ENCODE peak calls at places on chromosomes 11 and 22, in four cellular contexts. O is tibial nerve, J is breast epithelium, B is ovary. K is an unnamed sample.

GRCh38 chr11:12757416-12757815 is 83.2 kb downstream of the TEAD1 start:
- DNase-seq in O (no peak), J (no peak), B (no peak), K (no peak)

GRCh38 chr11:117826360-117826635 is 1.8 kb upstream of the FXYD2 start:
- DNase-seq in O (no peak), J (no peak), B (no peak), K (no peak)

GRCh38 chr11:14070866-14071265 is 108.3 kb downstream of the SPON1 start:
- DNase-seq in O (no peak), J (no peak), B (no peak), K (no peak)

GRCh38 chr11:93529707-93530467 is 13.3 kb downstream of the SMCO4 start:
- DNase-seq in O (no peak), J (no peak), B (peak; percentile 28), K (no peak)

GRCh38 chr11:101438126-101438525 is 145.7 kb downstream of the TRPC6 start:
- DNase-seq in O (no peak), J (no peak), B (no peak), K (no peak)

GRCh38 chr11:47918882-47919495 is 61.4 kb upstream of the PTPRJ start:
- DNase-seq in O (no peak), J (no peak), B (no peak), K (no peak)

GRCh38 chr11:95283653-95284052 is 52.7 kb upstream of the SESN3 start:
- DNase-seq in O (no peak), J (no peak), B (no peak), K (no peak)

GRCh38 chr11:27183672-27184457 is 143.2 kb downstream of the BBOX1 start:
- DNase-seq in O (peak; percentile 28), J (no peak), B (peak; percentile 71), K (no peak)

GRCh38 chr11:2770556-2771301 is 70.9 kb upstream of the KCNQ1OT1 start:
- DNase-seq in O (peak; percentile 8), J (peak; percentile 46), B (peak; percentile 17), K (peak; percentile 30)

GRCh38 chr11:91860661-91861060 is 364.0 kb upstream of the FAT3 start:
- DNase-seq in O (no peak), J (no peak), B (no peak), K (no peak)

GRCh38 chr11:67437082-67437821 is at the start of gene PTPRCAP:
- DNase-seq in O (no peak), J (no peak), B (peak; percentile 27), K (no peak)

GRCh38 chr11:58905716-58906547 is 33.4 kb upstream of the GLYATL1 start:
- DNase-seq in O (peak; percentile 33), J (no peak), B (no peak), K (no peak)

GRCh38 chr11:36460220-36460619 is 49.9 kb downstream of the TRAF6 start:
- DNase-seq in O (no peak), J (no peak), B (no peak), K (no peak)

GRCh38 chr22:47328550-47329243 is 566.2 kb downstream of the TBC1D22A start:
- DNase-seq in O (peak; percentile 23), J (no peak), B (no peak), K (no peak)

GRCh38 chr11:92482502-92482901 is 257.9 kb downstream of the FAT3 start:
- DNase-seq in O (no peak), J (no peak), B (no peak), K (no peak)

DNA sequence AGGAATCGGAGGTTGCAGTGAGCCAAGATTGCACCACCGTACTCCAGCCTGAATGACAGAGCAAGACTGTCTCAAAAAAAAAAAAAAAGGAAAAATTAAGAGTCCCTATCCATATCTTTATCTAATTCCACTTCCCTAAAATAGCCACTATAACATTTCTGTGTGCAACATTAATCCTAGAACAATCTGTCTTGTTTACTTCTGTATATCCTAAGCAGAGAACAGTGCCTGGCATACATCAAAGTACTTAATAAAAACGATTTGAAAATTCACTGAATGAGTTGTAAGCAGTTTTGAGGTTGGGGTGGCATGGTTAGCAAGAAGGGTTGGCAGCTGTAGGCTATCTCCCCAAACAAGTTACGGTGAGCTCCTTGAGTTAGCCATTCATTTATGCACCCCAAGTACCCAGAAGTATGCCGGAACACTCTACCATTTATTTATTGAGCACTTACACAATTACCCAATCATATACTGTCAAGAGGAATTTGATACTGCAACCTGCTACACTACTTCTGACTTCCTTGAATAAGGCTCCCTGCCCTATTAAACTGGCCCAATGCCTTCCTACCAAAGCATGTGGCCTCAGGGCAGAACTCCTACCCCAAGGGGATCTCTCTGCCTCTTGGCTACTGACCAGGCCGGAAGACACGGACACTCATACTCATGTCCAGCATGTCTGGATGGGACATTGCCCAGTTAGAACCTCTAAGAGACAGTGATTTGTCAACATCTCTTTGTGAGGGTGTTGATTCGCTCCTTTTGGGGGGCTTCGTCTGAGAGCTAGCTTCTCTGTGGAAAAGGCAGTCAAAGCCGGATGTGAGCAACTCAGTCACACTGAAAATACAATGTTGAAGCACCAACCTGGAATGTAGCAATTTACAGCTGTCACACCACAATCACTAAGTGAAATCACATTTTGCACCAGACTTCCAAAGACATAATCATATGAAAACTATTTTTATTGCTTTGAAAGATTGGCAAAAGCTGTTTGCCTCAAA is 16.3 kb upstream of the TMEM41B start:
- DNase-seq in O (no peak), J (no peak), B (no peak), K (no peak)
- H3K27ac ChIP-seq in O (no peak overlapping the region), J (no peak overlapping the region), B (no peak overlapping the region), K (no peak overlapping the region)

GRCh38 chr11:73316422-73316821 is 8.3 kb downstream of the ARHGEF17 start:
- DNase-seq in O (no peak), J (no peak), B (no peak), K (no peak)
- H3K4me1 ChIP-seq in O (peaks cover 91% of the 10 kb centered on the region), J (peaks cover 56% of the 10 kb centered on the region), B (peaks cover 49% of the 10 kb centered on the region), K (peaks cover 39% of the 10 kb centered on the region)

GRCh38 chr11:61650781-61651571 is 29.2 kb upstream of the DAGLA start:
- DNase-seq in O (no peak), J (no peak), B (no peak), K (no peak)
- H3K27me3 ChIP-seq in O (no peaks in the 10 kb centered on the region), J (no peaks in the 10 kb centered on the region), B (no peaks in the 10 kb centered on the region), K (no peaks in the 10 kb centered on the region)

GRCh38 chr22:29855611-29856181 is 17.6 kb upstream of the ASCC2 start:
- DNase-seq in O (no peak), J (no peak), B (no peak), K (no peak)
- H3K27ac ChIP-seq in O (no peak overlapping the region), J (no peak overlapping the region), B (no peak overlapping the region), K (no peak overlapping the region)

GRCh38 chr22:50297510-50298265 is 9.8 kb downstream of the PLXNB2 start:
- DNase-seq in O (no peak), J (no peak), B (no peak), K (no peak)

GRCh38 chr22:50293441-50294318 is 13.8 kb downstream of the PLXNB2 start:
- DNase-seq in O (no peak), J (peak; percentile 78), B (peak; percentile 75), K (no peak)

GRCh38 chr22:50296658-50297490 is 10.6 kb downstream of the PLXNB2 start:
- DNase-seq in O (no peak), J (no peak), B (no peak), K (no peak)

GRCh38 chr22:50292643-50293440 is 14.6 kb downstream of the PLXNB2 start:
- DNase-seq in O (no peak), J (no peak), B (no peak), K (no peak)

GRCh38 chr22:50294319-50294656 is 13.2 kb downstream of the PLXNB2 start:
- DNase-seq in O (no peak), J (no peak), B (no peak), K (no peak)
- H3K4me1 ChIP-seq in O (peaks cover 61% of the 10 kb centered on the region), J (peaks cover 34% of the 10 kb centered on the region), B (peaks cover 34% of the 10 kb centered on the region), K (peaks cover 10% of the 10 kb centered on the region)

DNA sequence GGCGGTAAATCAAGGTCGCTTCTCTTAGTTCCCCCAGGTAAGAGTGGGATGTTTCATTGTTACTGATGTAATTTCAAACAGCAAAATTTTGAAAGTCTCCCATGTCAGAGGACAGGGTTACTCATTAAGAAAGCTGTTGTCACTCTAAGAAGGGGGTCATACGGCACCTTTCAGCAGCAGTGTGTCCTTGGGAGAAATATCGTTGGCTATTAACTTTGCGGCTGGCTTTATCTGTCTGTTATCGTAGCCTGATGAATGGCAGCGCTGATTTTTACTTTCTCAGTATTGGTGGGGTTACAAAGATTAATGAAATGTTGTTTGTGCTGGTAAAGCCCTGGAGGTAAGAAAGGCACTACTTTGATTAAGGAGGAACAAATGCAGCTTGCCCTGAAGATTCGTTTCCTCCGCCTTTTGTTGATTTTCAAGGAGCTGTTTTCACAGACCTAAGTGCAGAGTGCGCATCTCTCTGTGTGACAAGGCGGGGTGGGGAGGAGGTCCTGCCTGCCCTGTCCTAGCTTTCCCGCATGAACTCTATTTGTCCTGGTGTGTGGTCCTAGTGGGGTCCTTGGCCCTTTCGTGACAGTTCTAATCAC is 27.6 kb upstream of the FBXO3 start:
- DNase-seq in O (no peak), J (no peak), B (no peak), K (no peak)
- H3K27me3 ChIP-seq in O (no peaks in the 10 kb centered on the region), J (peaks cover 41% of the 10 kb centered on the region), B (no peaks in the 10 kb centered on the region), K (peaks cover 6% of the 10 kb centered on the region)

GRCh38 chr11:65184146-65184545 is 2.4 kb downstream of the CAPN1 start:
- DNase-seq in O (no peak), J (no peak), B (no peak), K (no peak)
- H3K27ac ChIP-seq in O (no peak overlapping the region), J (peak overlapping the region; percentile 98), B (no peak overlapping the region), K (no peak overlapping the region)

DNA sequence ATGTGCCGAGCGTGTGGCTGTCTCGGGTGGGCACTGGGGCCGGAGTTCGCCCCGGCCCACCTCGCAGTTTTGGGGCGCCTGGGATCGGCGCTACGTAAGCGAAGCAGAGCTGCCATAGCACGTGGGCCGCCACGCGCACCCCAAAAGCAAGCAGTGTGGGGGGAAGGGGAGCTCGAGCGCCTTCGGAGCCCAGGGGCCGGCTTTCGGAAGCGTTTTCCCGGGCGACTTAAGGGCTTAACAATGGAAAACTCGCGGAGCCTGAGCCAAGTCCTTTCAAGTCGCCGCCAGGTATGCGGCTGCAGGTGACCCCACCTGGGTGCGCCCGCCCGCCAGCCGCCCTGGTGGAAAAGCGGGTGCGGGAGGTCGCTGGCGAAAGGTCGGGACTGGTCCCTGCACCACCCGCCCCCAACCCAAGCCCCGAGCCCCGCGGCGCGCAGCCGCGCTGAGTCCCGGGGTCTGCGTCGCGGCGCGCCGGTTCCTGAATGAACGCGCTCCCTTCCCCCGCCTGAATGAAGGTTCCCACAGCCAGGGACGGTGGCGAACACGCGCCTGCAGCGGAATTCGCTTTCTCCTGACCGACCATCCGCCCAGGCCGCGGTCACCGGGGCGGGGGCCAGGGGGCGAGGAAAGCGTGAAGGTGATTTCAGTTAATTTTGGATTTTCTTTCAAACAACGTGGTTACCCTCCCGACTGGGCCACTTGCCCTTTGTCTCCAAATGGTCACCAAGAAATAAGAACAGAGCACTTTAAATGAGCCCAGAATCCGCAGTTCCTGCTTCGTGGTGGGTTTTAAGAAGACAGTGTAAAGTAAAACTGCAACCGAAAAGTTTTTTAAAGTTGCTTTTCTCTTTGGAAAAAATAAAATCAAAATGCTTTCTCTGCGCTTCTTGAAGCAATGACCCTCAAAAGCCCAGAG is 2.7 kb upstream of the CCND1 start:
- DNase-seq in O (no peak), J (no peak), B (no peak), K (no peak)
- H3K4me1 ChIP-seq in O (peaks cover 36% of the 10 kb centered on the region), J (peaks cover 33% of the 10 kb centered on the region), B (peaks cover 5% of the 10 kb centered on the region), K (peaks cover 9% of the 10 kb centered on the region)